ENCODE peak calls at places on chromosomes 16 and 17, in six cellular contexts. W is SJCRH30; L is neural progenitor cell; R is heart right ventricle; J is left ventricle myocardium inferior; F is effector memory CD4-positive, alpha-beta T cell. B is an unnamed sample.

GRCh38 chr17:42421479-42422332 is 1.4 kb downstream of the CAVIN1 start:
- DNase-seq in L (peak; percentile 59), J (peak; percentile 56), W (peak; percentile 52), F (no peak), R (no peak), B (no peak)

GRCh38 chr17:33044771-33045170 is 53.1 kb downstream of the SPACA3 start:
- DNase-seq in R (no peak), J (no peak), F (no peak), L (no peak), W (no peak), B (no peak)

GRCh38 chr17:66255112-66255511 is 25.9 kb upstream of the APOH start:
- DNase-seq in F (no peak), W (peak; percentile 86), L (peak; percentile 73), J (no peak), R (peak; percentile 36), B (peak; percentile 60)

GRCh38 chr17:81842725-81843504 is 8.1 kb upstream of the PPP1R27 start:
- DNase-seq in R (no peak), J (no peak), L (no peak), F (no peak), W (no peak), B (no peak)

GRCh38 chr17:83067071-83067717 is 12.2 kb upstream of the METRNL start:
- DNase-seq in J (peak; percentile 12), L (no peak), R (no peak), W (no peak), F (no peak), B (no peak)

GRCh38 chr16:84652565-84652964 is 4.3 kb downstream of the KLHL36 start:
- DNase-seq in F (peak; percentile 6), J (no peak), W (no peak), L (no peak), R (no peak), B (peak; percentile 73)

GRCh38 chr17:58331815-58332719 is 3.5 kb upstream of the TSPOAP1 start:
- DNase-seq in F (peak; percentile 75), L (no peak), J (peak; percentile 74), W (no peak), R (peak; percentile 64), B (peak; percentile 69)

GRCh38 chr16:12433691-12434390 is 369.8 kb downstream of the CPPED1 start:
- DNase-seq in R (no peak), L (no peak), J (no peak), W (no peak), F (no peak), B (no peak)

GRCh38 chr17:63455417-63455816 is 9.3 kb upstream of the CYB561 start:
- DNase-seq in L (no peak), J (no peak), W (no peak), R (no peak), F (no peak), B (no peak)

GRCh38 chr17:41540921-41541625 is 13.0 kb upstream of the KRT19 start:
- DNase-seq in R (no peak), J (no peak), W (no peak), L (no peak), F (no peak), B (no peak)

GRCh38 chr16:53449816-53450517 is 15.7 kb downstream of the RBL2 start:
- DNase-seq in L (no peak), W (no peak), F (no peak), R (no peak), J (no peak), B (no peak)

GRCh38 chr16:31513884-31514283 is 5.7 kb upstream of the RUSF1 start:
- DNase-seq in L (no peak), F (no peak), J (no peak), R (no peak), W (no peak), B (no peak)

GRCh38 chr16:81071816-81072215 is 5.2 kb downstream of the C16orf46 start:
- DNase-seq in F (no peak), W (no peak), R (no peak), J (no peak), L (no peak), B (no peak)

GRCh38 chr16:426906-427249 is 1.4 kb downstream of the RAB11FIP3 start:
- DNase-seq in F (no peak), W (no peak), R (no peak), J (no peak), L (no peak), B (no peak)

GRCh38 chr16:84029297-84030096 is 13.1 kb downstream of the SLC38A8 start:
- DNase-seq in L (no peak), R (no peak), J (no peak), W (no peak), F (no peak), B (no peak)

GRCh38 chr17:31541559-31541958 is 150.1 kb downstream of the RAB11FIP4 start:
- DNase-seq in F (no peak), R (no peak), J (no peak), W (no peak), L (no peak), B (no peak)

GRCh38 chr16:21986692-21987246 is 14.1 kb downstream of the PDZD9 start:
- DNase-seq in L (no peak), F (no peak), J (no peak), R (no peak), W (no peak), B (no peak)

GRCh38 chr17:67293251-67294203 is 48.5 kb upstream of the HELZ start:
- DNase-seq in F (peak; percentile 45), W (peak; percentile 89), J (peak; percentile 61), L (peak; percentile 75), R (peak; percentile 53), B (peak; percentile 61)

GRCh38 chr17:38353084-38353604 is 1.5 kb downstream of the SOCS7 start:
- DNase-seq in W (peak; percentile 15), L (no peak), J (no peak), F (no peak), R (no peak), B (no peak)

GRCh38 chr16:82891424-82891823 is 264.7 kb downstream of the CDH13 start:
- DNase-seq in F (no peak), L (no peak), W (no peak), J (no peak), R (no peak), B (no peak)

GRCh38 chr17:80789356-80789902 is 202.2 kb upstream of the CHMP6 start:
- DNase-seq in F (no peak), R (peak; percentile 61), W (peak; percentile 72), J (no peak), L (no peak), B (no peak)

GRCh38 chr17:51231999-51232398 is 27.9 kb downstream of the MBTD1 start:
- DNase-seq in F (no peak), W (no peak), J (no peak), L (no peak), R (no peak), B (no peak)

GRCh38 chr17:51228177-51228576 is 31.7 kb downstream of the MBTD1 start:
- DNase-seq in J (no peak), R (no peak), F (no peak), L (no peak), W (no peak), B (no peak)

GRCh38 chr17:51234162-51234561 is 25.7 kb downstream of the MBTD1 start:
- DNase-seq in F (no peak), W (no peak), L (no peak), R (no peak), J (no peak), B (no peak)

GRCh38 chr17:51230306-51230705 is 29.5 kb downstream of the MBTD1 start:
- DNase-seq in W (no peak), L (no peak), J (no peak), F (no peak), R (no peak), B (no peak)

GRCh38 chr17:51229889-51230288 is 30.0 kb downstream of the MBTD1 start:
- DNase-seq in L (no peak), J (no peak), F (no peak), W (no peak), R (no peak), B (no peak)
- H3K4me1 ChIP-seq in L (no peaks in the 10 kb centered on the region), J (peaks cover 29% of the 10 kb centered on the region), F (no peaks in the 10 kb centered on the region), W (no peaks in the 10 kb centered on the region), R (peaks cover 5% of the 10 kb centered on the region), B (peaks cover 3% of the 10 kb centered on the region)

GRCh38 chr17:72531729-72532128 is 410.9 kb downstream of the SOX9 start:
- DNase-seq in L (no peak), F (no peak), R (no peak), J (no peak), W (no peak), B (no peak)

GRCh38 chr17:72529386-72529785 is 408.6 kb downstream of the SOX9 start:
- DNase-seq in J (no peak), L (peak; percentile 45), W (no peak), R (no peak), F (no peak), B (no peak)

GRCh38 chr17:72530409-72530808 is 409.6 kb downstream of the SOX9 start:
- DNase-seq in L (no peak), R (no peak), W (no peak), J (no peak), F (no peak), B (no peak)

GRCh38 chr17:72527819-72528218 is 407.0 kb downstream of the SOX9 start:
- DNase-seq in W (no peak), J (no peak), F (no peak), L (no peak), R (no peak), B (no peak)

DNA sequence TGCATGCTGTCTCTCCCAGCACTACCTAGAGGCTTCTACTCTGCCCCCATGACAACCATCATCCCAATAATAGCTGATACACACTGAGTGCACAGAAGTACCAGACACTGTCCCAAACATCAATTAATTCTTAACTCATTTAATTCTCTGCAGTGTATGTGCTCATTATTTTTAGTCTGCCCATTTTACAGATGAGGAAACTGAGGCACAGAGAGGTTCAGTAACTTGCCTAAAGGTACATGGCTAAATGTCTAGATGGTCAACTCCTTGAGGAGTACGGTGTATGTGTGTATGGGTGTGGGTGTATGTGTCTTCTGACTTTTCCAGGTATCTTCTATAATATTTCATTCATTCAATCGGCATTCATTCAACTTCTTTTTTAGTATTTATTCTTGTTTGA is 407.9 kb downstream of the SOX9 start:
- DNase-seq in F (no peak), R (no peak), W (no peak), L (no peak), J (no peak), B (no peak)
- H3K4me1 ChIP-seq in F (no peaks in the 10 kb centered on the region), R (no peaks in the 10 kb centered on the region), W (no peaks in the 10 kb centered on the region), L (peaks cover 17% of the 10 kb centered on the region), J (no peaks in the 10 kb centered on the region), B (no peaks in the 10 kb centered on the region)

DNA sequence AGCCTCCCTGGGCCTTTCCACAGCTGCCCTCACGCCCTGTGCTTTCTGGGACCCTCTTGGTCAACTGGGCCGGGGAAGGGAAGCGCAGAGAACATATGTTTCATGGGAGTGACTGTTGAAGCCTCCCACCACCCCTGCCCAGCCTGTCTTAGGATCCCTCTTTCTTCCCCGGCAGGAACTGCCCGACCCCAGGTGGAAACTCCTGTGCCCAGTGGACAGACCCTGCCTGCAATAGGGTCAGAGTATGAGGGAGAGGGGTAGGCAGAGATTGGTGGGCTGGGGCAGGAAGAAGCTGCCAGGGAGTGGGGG is 10.5 kb downstream of the HEXIM2 start:
- DNase-seq in F (no peak), W (no peak), R (no peak), L (no peak), J (no peak), B (no peak)
- H3K4me1 ChIP-seq in F (peaks cover 16% of the 10 kb centered on the region), W (peaks cover 32% of the 10 kb centered on the region), R (peaks cover 15% of the 10 kb centered on the region), L (peaks cover 25% of the 10 kb centered on the region), J (peaks cover 34% of the 10 kb centered on the region), B (peaks cover 14% of the 10 kb centered on the region)

DNA sequence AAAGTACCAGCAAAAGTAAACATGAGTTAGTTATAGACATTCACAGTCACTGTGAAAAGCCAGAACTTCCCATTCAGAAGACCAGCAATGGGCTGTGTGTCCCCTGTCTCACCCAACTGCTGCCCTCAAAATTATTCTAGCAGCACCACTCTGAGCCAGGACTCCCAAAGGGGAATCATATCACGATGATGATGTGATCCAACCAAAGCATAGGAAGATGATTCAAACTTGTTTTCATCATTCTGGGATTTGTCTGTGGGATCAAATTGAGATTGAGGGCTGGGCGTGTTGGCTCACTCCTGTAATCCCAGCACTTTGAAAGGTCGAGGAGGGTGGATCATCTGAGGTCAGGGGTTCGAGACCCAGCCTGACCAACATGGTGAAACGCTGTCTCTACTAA is 6.4 kb upstream of the NAT9 start:
- DNase-seq in W (no peak), F (no peak), R (no peak), J (no peak), L (no peak), B (no peak)
- H3K4me1 ChIP-seq in W (no peaks in the 10 kb centered on the region), F (peaks cover 31% of the 10 kb centered on the region), R (no peaks in the 10 kb centered on the region), J (peaks cover 5% of the 10 kb centered on the region), L (no peaks in the 10 kb centered on the region), B (peaks cover 67% of the 10 kb centered on the region)

B was measured in naive thymus-derived CD4-positive, alpha-beta T cell.